ENCODE peak calls at places on chromosomes 6 and 20, in four cellular contexts. U is DMS 273 treated with DMSO at 0.1 percent for 48 hours, E is NCI-H1105 treated with DMSO at 0.1 percent for 48 hours, V is AG08396. C is an unnamed sample.

GRCh38 chr20:46040902-46041535 is 12.0 kb downstream of the SLC12A5 start:
- DNase-seq in U (no peak), E (no peak), V (peak; percentile 64), C (peak; percentile 76)

GRCh38 chr20:62066339-62066982 is 780 bp upstream of the TAF4 start:
- DNase-seq in E (peak; percentile 80), V (no peak), U (no peak), C (peak; percentile 86)

GRCh38 chr20:57395111-57395959 is 4.1 kb downstream of the RBM38 start:
- DNase-seq in V (peak; percentile 86), E (no peak), U (no peak), C (no peak)

GRCh38 chr6:83221302-83221701 is 28.1 kb downstream of the RWDD2A start:
- DNase-seq in V (no peak), E (no peak), U (no peak), C (no peak)

GRCh38 chr6:116159782-116160524 is 34.0 kb upstream of the COL10A1 start:
- DNase-seq in E (no peak), V (no peak), U (no peak), C (no peak)

GRCh38 chr20:32675223-32675975 is 1.7 kb upstream of the C20orf203 start:
- DNase-seq in V (no peak), U (no peak), E (peak; percentile 78), C (no peak)

GRCh38 chr6:152575621-152576150 is 61.5 kb downstream of the SYNE1 start:
- DNase-seq in V (peak; percentile 14), U (no peak), E (peak; percentile 53), C (no peak)

GRCh38 chr6:73613806-73614536 is 39.8 kb downstream of the SLC17A5 start:
- DNase-seq in V (no peak), E (no peak), U (no peak), C (no peak)

GRCh38 chr6:85792278-85792677 is 149.6 kb upstream of the SYNCRIP start:
- DNase-seq in E (no peak), U (no peak), V (no peak), C (no peak)

GRCh38 chr6:124714728-124715127 is 247.5 kb upstream of the RNF217 start:
- DNase-seq in U (no peak), E (peak; percentile 77), V (no peak), C (no peak)

GRCh38 chr20:56373942-56374341 is 15.2 kb downstream of the FAM210B start:
- DNase-seq in U (no peak), E (no peak), V (peak; percentile 75), C (no peak)

GRCh38 chr6:153591165-153591564 is 447.9 kb upstream of the OPRM1 start:
- DNase-seq in U (no peak), V (no peak), E (no peak), C (no peak)

GRCh38 chr6:37432590-37432915 is 468 bp upstream of the CMTR1 start:
- DNase-seq in U (no peak), V (no peak), E (no peak), C (no peak)

C was measured in T47D.